ENCODE peak calls at places on chromosomes 6 and 20, in nine cellular contexts. A, M, Y, X, I, P, S, O and J are unnamed samples.

GRCh38 chr6:5786321-5787053 is 220.2 kb downstream of the NRN1 start:
- DNase-seq in A (no peak), M (no peak), Y (no peak), X (no peak), I (no peak), P (no peak), S (no peak), O (no peak), J (no peak)

GRCh38 chr6:16511723-16512584 is 249.3 kb downstream of the ATXN1 start:
- DNase-seq in A (no peak), M (no peak), Y (peak; percentile 42), X (no peak), I (no peak), P (no peak), S (no peak), O (no peak), J (no peak)

GRCh38 chr6:6932968-6933367 is 174.8 kb upstream of the RREB1 start:
- DNase-seq in A (no peak), M (no peak), Y (no peak), X (no peak), I (no peak), P (no peak), S (no peak), O (no peak), J (no peak)

GRCh38 chr6:100283288-100283687 is 181.4 kb downstream of the SIM1 start:
- DNase-seq in A (peak; percentile 39), M (no peak), Y (no peak), X (peak; percentile 84), I (no peak), P (peak; percentile 35), S (no peak), O (no peak), J (no peak)

GRCh38 chr6:134636221-134636830 is 313.6 kb downstream of the ALDH8A1 start:
- DNase-seq in A (no peak), M (no peak), Y (peak; percentile 45), X (no peak), I (no peak), P (no peak), S (peak; percentile 12), O (no peak), J (peak; percentile 34)

GRCh38 chr20:41862023-41862422 is 243.8 kb upstream of the CHD6 start:
- DNase-seq in A (no peak), M (no peak), Y (no peak), X (no peak), I (no peak), P (no peak), S (no peak), O (no peak), J (no peak)

GRCh38 chr6:143052282-143052681 is 8.4 kb upstream of the AIG1 start:
- DNase-seq in A (no peak), M (no peak), Y (no peak), X (no peak), I (no peak), P (no peak), S (no peak), O (no peak), J (no peak)

GRCh38 chr6:39918831-39919230 is 15.4 kb downstream of the MOCS1 start:
- DNase-seq in A (no peak), M (no peak), Y (no peak), X (no peak), I (no peak), P (no peak), S (no peak), O (no peak), J (no peak)

GRCh38 chr20:49583669-49584417 is 15.9 kb upstream of the PTGIS start:
- DNase-seq in A (peak; percentile 27), M (no peak), Y (no peak), X (peak; percentile 56), I (peak; percentile 32), P (peak; percentile 96), S (no peak), O (peak; percentile 92), J (no peak)

GRCh38 chr20:13396826-13397225 is 175.8 kb downstream of the ISM1 start:
- DNase-seq in A (no peak), M (no peak), Y (no peak), X (no peak), I (no peak), P (no peak), S (no peak), O (no peak), J (no peak)

GRCh38 chr20:63083831-63084562 is 77.2 kb upstream of the BHLHE23 start:
- DNase-seq in A (no peak), M (peak; percentile 5), Y (no peak), X (no peak), I (no peak), P (no peak), S (no peak), O (peak; percentile 76), J (no peak)

GRCh38 chr6:93677297-93677965 is 258.1 kb upstream of the EPHA7 start:
- DNase-seq in A (no peak), M (no peak), Y (no peak), X (peak; percentile 57), I (no peak), P (no peak), S (no peak), O (no peak), J (no peak)

GRCh38 chr6:129817821-129818220 is 43.3 kb downstream of the TMEM244 start:
- DNase-seq in A (no peak), M (no peak), Y (no peak), X (no peak), I (no peak), P (no peak), S (no peak), O (no peak), J (no peak)

GRCh38 chr6:43228951-43229802 is at the start of gene DNPH1:
- DNase-seq in A (peak; percentile 78), M (peak; percentile 66), Y (peak; percentile 79), X (peak; percentile 80), I (peak; percentile 84), P (peak; percentile 32), S (peak; percentile 87), O (peak; percentile 93), J (peak; percentile 90)

GRCh38 chr6:13012271-13012670 is 295.7 kb downstream of the PHACTR1 start:
- DNase-seq in A (no peak), M (no peak), Y (no peak), X (no peak), I (no peak), P (no peak), S (no peak), O (no peak), J (no peak)

GRCh38 chr6:87553159-87553765 is 36.5 kb downstream of the RARS2 start:
- DNase-seq in A (no peak), M (no peak), Y (no peak), X (no peak), I (no peak), P (no peak), S (no peak), O (no peak), J (no peak)

GRCh38 chr20:38229376-38230252 is 30.9 kb downstream of the KIAA1755 start:
- DNase-seq in A (no peak), M (no peak), Y (no peak), X (peak; percentile 68), I (peak; percentile 45), P (no peak), S (peak; percentile 50), O (peak; percentile 41), J (peak; percentile 67)

GRCh38 chr20:2705931-2706645 is 13.5 kb downstream of the EBF4 start:
- DNase-seq in A (no peak), M (no peak), Y (no peak), X (no peak), I (no peak), P (no peak), S (no peak), O (no peak), J (no peak)

GRCh38 chr6:79913369-79913768 is 34.0 kb downstream of the ELOVL4 start:
- DNase-seq in A (no peak), M (no peak), Y (no peak), X (no peak), I (no peak), P (no peak), S (no peak), O (no peak), J (no peak)

GRCh38 chr20:62225820-62226635 is 6.0 kb upstream of the HRH3 start:
- DNase-seq in A (no peak), M (no peak), Y (no peak), X (no peak), I (no peak), P (no peak), S (no peak), O (no peak), J (no peak)

GRCh38 chr6:158016571-158017383 is 35.1 kb downstream of the SYNJ2 start:
- DNase-seq in A (no peak), M (no peak), Y (no peak), X (no peak), I (no peak), P (no peak), S (no peak), O (peak; percentile 64), J (no peak)

GRCh38 chr20:45300961-45301360 is 5.7 kb upstream of the RBPJL start:
- DNase-seq in A (peak; percentile 62), M (no peak), Y (peak; percentile 38), X (peak; percentile 47), I (peak; percentile 61), P (no peak), S (peak; percentile 48), O (no peak), J (peak; percentile 60)

GRCh38 chr6:37477656-37478435 is 21.8 kb downstream of the CCDC167 start:
- DNase-seq in A (no peak), M (no peak), Y (no peak), X (no peak), I (no peak), P (no peak), S (no peak), O (peak; percentile 40), J (no peak)